ENCODE peak calls at places on chromosomes 11 and 22, in eight cellular contexts. N, B, Q, J, L, Y, I and E are unnamed samples.

GRCh38 chr11:107040447-107041444 is 22.5 kb upstream of the GUCY1A2 start:
- ATAC-seq in N (no peak), B (no peak), Q (no peak), J (no peak), L (no peak), Y (no peak), I (no peak), E (no peak)

GRCh38 chr11:67238894-67239794 is 27.1 kb upstream of the GRK2 start:
- ATAC-seq in N (no peak), B (no peak), Q (no peak), J (no peak), L (no peak), Y (peak; percentile 46), I (no peak), E (no peak)

GRCh38 chr11:88861618-88862017 is 204.2 kb downstream of the GRM5 start:
- ATAC-seq in N (no peak), B (no peak), Q (no peak), J (no peak), L (no peak), Y (no peak), I (no peak), E (no peak)

GRCh38 chr11:125625225-125625593 is 246 bp downstream of the CHEK1 start:
- ATAC-seq in N (peak; percentile 66), B (no peak), Q (no peak), J (peak; percentile 58), L (no peak), Y (peak; percentile 34), I (peak; percentile 39), E (peak; percentile 45)

GRCh38 chr11:6194065-6194581 is 4.9 kb upstream of the OR52W1 start:
- ATAC-seq in N (no peak), B (no peak), Q (no peak), J (no peak), L (no peak), Y (no peak), I (no peak), E (no peak)

GRCh38 chr22:36022162-36022561 is 6.5 kb downstream of the RBFOX2 start:
- ATAC-seq in N (no peak), B (no peak), Q (no peak), J (no peak), L (no peak), Y (no peak), I (no peak), E (no peak)

GRCh38 chr22:45006873-45007246 is 2.9 kb downstream of the PHF21B start:
- ATAC-seq in N (no peak), B (no peak), Q (no peak), J (peak; percentile 47), L (no peak), Y (no peak), I (no peak), E (peak; percentile 69)

GRCh38 chr11:64729851-64730382 is 6.9 kb upstream of the NRXN2 start:
- ATAC-seq in N (no peak), B (no peak), Q (no peak), J (peak; percentile 71), L (no peak), Y (peak; percentile 65), I (no peak), E (peak; percentile 53)

GRCh38 chr11:77075425-77075905 is 8.7 kb downstream of the CAPN5 start:
- ATAC-seq in N (no peak), B (no peak), Q (no peak), J (no peak), L (no peak), Y (no peak), I (no peak), E (no peak)

GRCh38 chr11:16512842-16513241 is 156.5 kb upstream of the SOX6 start:
- ATAC-seq in N (no peak), B (no peak), Q (no peak), J (no peak), L (no peak), Y (no peak), I (no peak), E (no peak)

GRCh38 chr11:95154514-95154913 is 64.9 kb downstream of the ENDOD1 start:
- ATAC-seq in N (no peak), B (no peak), Q (no peak), J (no peak), L (no peak), Y (no peak), I (no peak), E (no peak)

GRCh38 chr11:46386674-46387073 is 4.9 kb downstream of the CHRM4 start:
- ATAC-seq in N (no peak), B (no peak), Q (no peak), J (no peak), L (no peak), Y (no peak), I (no peak), E (no peak)

GRCh38 chr11:130001491-130002351 is 914 bp downstream of the PRDM10 start:
- ATAC-seq in N (peak; percentile 53), B (peak; percentile 10), Q (peak; percentile 61), J (peak; percentile 42), L (peak; percentile 15), Y (peak; percentile 42), I (peak; percentile 12), E (peak; percentile 53)

GRCh38 chr11:37504925-37505324 is 906.9 kb upstream of the RAG2 start:
- ATAC-seq in N (no peak), B (no peak), Q (no peak), J (no peak), L (no peak), Y (peak; percentile 66), I (no peak), E (no peak)

GRCh38 chr11:15864021-15864805 is 492.1 kb downstream of the SOX6 start:
- ATAC-seq in N (no peak), B (no peak), Q (no peak), J (no peak), L (no peak), Y (no peak), I (no peak), E (no peak)

GRCh38 chr11:1345752-1346513 is 36.5 kb upstream of the TOLLIP start:
- ATAC-seq in N (no peak), B (peak; percentile 57), Q (no peak), J (no peak), L (peak; percentile 92), Y (no peak), I (no peak), E (no peak)

GRCh38 chr11:104105155-104105554 is 58.8 kb downstream of the PDGFD start:
- ATAC-seq in N (no peak), B (no peak), Q (no peak), J (no peak), L (no peak), Y (no peak), I (no peak), E (no peak)

GRCh38 chr11:125950696-125951645 is 5.1 kb downstream of the VSIG10L2 start:
- ATAC-seq in N (peak; percentile 86), B (no peak), Q (peak; percentile 92), J (peak; percentile 92), L (no peak), Y (peak; percentile 38), I (no peak), E (peak; percentile 84)

GRCh38 chr11:101866619-101867491 is 48.0 kb upstream of the CEP126 start:
- ATAC-seq in N (no peak), B (no peak), Q (no peak), J (no peak), L (no peak), Y (no peak), I (peak; percentile 48), E (peak; percentile 24)

GRCh38 chr11:104219081-104219480 is 55.1 kb upstream of the PDGFD start:
- ATAC-seq in N (peak; percentile 63), B (no peak), Q (no peak), J (peak; percentile 43), L (no peak), Y (no peak), I (no peak), E (peak; percentile 82)

GRCh38 chr11:78339483-78339882 is 78.1 kb downstream of the GAB2 start:
- ATAC-seq in N (no peak), B (no peak), Q (no peak), J (no peak), L (peak; percentile 30), Y (no peak), I (no peak), E (no peak)

GRCh38 chr11:76810151-76810853 is 27.1 kb downstream of the TSKU start:
- ATAC-seq in N (peak; percentile 35), B (no peak), Q (no peak), J (peak; percentile 17), L (peak; percentile 52), Y (no peak), I (peak; percentile 41), E (no peak)

GRCh38 chr22:48396785-48397530 is 1430.7 kb downstream of the BRD1 start:
- ATAC-seq in N (no peak), B (no peak), Q (no peak), J (no peak), L (no peak), Y (no peak), I (no peak), E (no peak)

GRCh38 chr22:42645938-42646568 is 3.1 kb downstream of the CYB5R3 start:
- ATAC-seq in N (no peak), B (no peak), Q (peak; percentile 18), J (no peak), L (no peak), Y (no peak), I (no peak), E (no peak)

GRCh38 chr11:587978-588380 is 11.7 kb downstream of the PHRF1 start:
- ATAC-seq in N (peak; percentile 22), B (peak; percentile 95), Q (no peak), J (peak; percentile 30), L (peak; percentile 95), Y (no peak), I (peak; percentile 80), E (peak; percentile 58)

GRCh38 chr11:12223771-12224536 is 113.6 kb downstream of the MICAL2 start:
- ATAC-seq in N (no peak), B (peak; percentile 37), Q (peak; percentile 11), J (no peak), L (no peak), Y (peak; percentile 44), I (peak; percentile 54), E (no peak)

GRCh38 chr11:46063138-46063537 is 58.1 kb downstream of the PHF21A start:
- ATAC-seq in N (peak; percentile 41), B (no peak), Q (peak; percentile 47), J (no peak), L (no peak), Y (no peak), I (no peak), E (no peak)

GRCh38 chr11:97965849-97966646 is 1054.7 kb upstream of the CNTN5 start:
- ATAC-seq in N (no peak), B (no peak), Q (no peak), J (no peak), L (no peak), Y (no peak), I (no peak), E (no peak)

GRCh38 chr11:122804161-122804560 is 34.1 kb upstream of the CRTAM start:
- ATAC-seq in N (no peak), B (no peak), Q (no peak), J (no peak), L (no peak), Y (peak; percentile 50), I (no peak), E (no peak)

GRCh38 chr22:40572976-40573375 is 63.5 kb downstream of the MRTFA start:
- ATAC-seq in N (peak; percentile 68), B (no peak), Q (no peak), J (peak; percentile 65), L (no peak), Y (no peak), I (no peak), E (peak; percentile 62)

GRCh38 chr11:4863893-4864292 is 14.9 kb upstream of the OR51S1 start:
- ATAC-seq in N (peak; percentile 92), B (no peak), Q (no peak), J (no peak), L (no peak), Y (no peak), I (no peak), E (no peak)

GRCh38 chr11:126034880-126035279 is 27.8 kb downstream of the CDON start:
- ATAC-seq in N (peak; percentile 20), B (no peak), Q (no peak), J (peak; percentile 53), L (no peak), Y (no peak), I (no peak), E (no peak)

GRCh38 chr11:8652140-8652539 is 30.3 kb downstream of the TRIM66 start:
- ATAC-seq in N (peak; percentile 36), B (no peak), Q (no peak), J (no peak), L (no peak), Y (no peak), I (no peak), E (peak; percentile 58)

GRCh38 chr22:23399367-23400285 is 180.5 kb downstream of the IGLL1 start:
- ATAC-seq in N (no peak), B (no peak), Q (no peak), J (no peak), L (no peak), Y (no peak), I (no peak), E (no peak)